ENCODE peak calls at places on chromosome 15, in six cellular contexts. N, I, Z, S, B and C are unnamed samples. For H3K4me1, the result is how much of the 10 kb centered on the place peaks cover.

GRCh38 chr15:80177151-80177550 is 24.4 kb downstream of the FAH start:
- DNase-seq in N (no peak), I (no peak), Z (no peak), S (no peak), B (no peak), C (no peak)

GRCh38 chr15:75455982-75456531 is 4.6 kb upstream of the SIN3A start:
- DNase-seq in N (no peak), I (peak), Z (peak), S (no peak), B (no peak), C (peak)

GRCh38 chr15:86163771-86164170 is 84.1 kb downstream of the AGBL1 start:
- DNase-seq in N (no peak), I (no peak), Z (no peak), S (peak), B (no peak), C (no peak)

GRCh38 chr15:84749111-84749991 is 959 bp downstream of the ZNF592 start:
- DNase-seq in N (peak), I (peak), Z (no peak), S (peak), B (no peak), C (peak)

GRCh38 chr15:89129816-89130134 is 41.5 kb downstream of the ABHD2 start:
- DNase-seq in N (no peak), I (no peak), Z (no peak), S (no peak), B (no peak), C (no peak)

GRCh38 chr15:67480741-67481140 is 40.2 kb upstream of the C15orf61 start:
- DNase-seq in N (no peak), I (no peak), Z (no peak), S (no peak), B (no peak), C (no peak)

GRCh38 chr15:65790692-65791334 is 1.3 kb downstream of the DENND4A start:
- DNase-seq in N (peak), I (no peak), Z (peak), S (no peak), B (no peak), C (no peak)

GRCh38 chr15:45555914-45556608 is 31.1 kb upstream of the BLOC1S6 start:
- DNase-seq in N (no peak), I (no peak), Z (no peak), S (no peak), B (no peak), C (no peak)

GRCh38 chr15:47997712-47998111 is 123.1 kb upstream of the SLC24A5 start:
- DNase-seq in N (no peak), I (no peak), Z (no peak), S (no peak), B (no peak), C (no peak)

GRCh38 chr15:78065284-78065872 is 12.1 kb downstream of the TBC1D2B start:
- DNase-seq in N (no peak), I (peak), Z (no peak), S (peak), B (no peak), C (peak)

GRCh38 chr15:95226835-95227234 is 995.5 kb downstream of the MCTP2 start:
- DNase-seq in N (no peak), I (no peak), Z (no peak), S (no peak), B (no peak), C (no peak)

GRCh38 chr15:49883121-49883520 is 235.9 kb downstream of the ATP8B4 start:
- DNase-seq in N (no peak), I (no peak), Z (no peak), S (no peak), B (no peak), C (no peak)

GRCh38 chr15:55434989-55435825 is 26.9 kb downstream of the PIERCE2 start:
- DNase-seq in N (peak), I (no peak), Z (peak), S (no peak), B (no peak), C (no peak)

GRCh38 chr15:64009798-64010241 is 36.5 kb downstream of the DAPK2 start:
- DNase-seq in N (no peak), I (no peak), Z (no peak), S (no peak), B (no peak), C (no peak)

GRCh38 chr15:25088261-25088790 is 133.5 kb downstream of the SNRPN start:
- DNase-seq in N (no peak), I (no peak), Z (no peak), S (no peak), B (no peak), C (no peak)

GRCh38 chr15:62413786-62414185 is 248.7 kb upstream of the C2CD4B start:
- DNase-seq in N (peak), I (no peak), Z (no peak), S (no peak), B (no peak), C (no peak)

GRCh38 chr15:57667171-57667924 is 39.2 kb upstream of the POLR2M start:
- DNase-seq in N (peak), I (no peak), Z (peak), S (no peak), B (peak), C (no peak)

GRCh38 chr15:62125763-62126162 is 39.3 kb downstream of the C2CD4B start:
- DNase-seq in N (peak), I (no peak), Z (no peak), S (no peak), B (no peak), C (peak)

GRCh38 chr15:87816811-87817210 is 439.7 kb downstream of the NTRK3 start:
- DNase-seq in N (no peak), I (no peak), Z (peak), S (no peak), B (no peak), C (no peak)

GRCh38 chr15:75420698-75421097 is 30.8 kb downstream of the SIN3A start:
- DNase-seq in N (no peak), I (no peak), Z (no peak), S (no peak), B (no peak), C (no peak)

GRCh38 chr15:80940851-80941250 is 48.8 kb downstream of the MESD start:
- DNase-seq in N (no peak), I (no peak), Z (no peak), S (no peak), B (no peak), C (no peak)

GRCh38 chr15:28894631-28895030 is 8.9 kb downstream of the APBA2 start:
- DNase-seq in N (no peak), I (no peak), Z (no peak), S (peak), B (no peak), C (no peak)

DNA sequence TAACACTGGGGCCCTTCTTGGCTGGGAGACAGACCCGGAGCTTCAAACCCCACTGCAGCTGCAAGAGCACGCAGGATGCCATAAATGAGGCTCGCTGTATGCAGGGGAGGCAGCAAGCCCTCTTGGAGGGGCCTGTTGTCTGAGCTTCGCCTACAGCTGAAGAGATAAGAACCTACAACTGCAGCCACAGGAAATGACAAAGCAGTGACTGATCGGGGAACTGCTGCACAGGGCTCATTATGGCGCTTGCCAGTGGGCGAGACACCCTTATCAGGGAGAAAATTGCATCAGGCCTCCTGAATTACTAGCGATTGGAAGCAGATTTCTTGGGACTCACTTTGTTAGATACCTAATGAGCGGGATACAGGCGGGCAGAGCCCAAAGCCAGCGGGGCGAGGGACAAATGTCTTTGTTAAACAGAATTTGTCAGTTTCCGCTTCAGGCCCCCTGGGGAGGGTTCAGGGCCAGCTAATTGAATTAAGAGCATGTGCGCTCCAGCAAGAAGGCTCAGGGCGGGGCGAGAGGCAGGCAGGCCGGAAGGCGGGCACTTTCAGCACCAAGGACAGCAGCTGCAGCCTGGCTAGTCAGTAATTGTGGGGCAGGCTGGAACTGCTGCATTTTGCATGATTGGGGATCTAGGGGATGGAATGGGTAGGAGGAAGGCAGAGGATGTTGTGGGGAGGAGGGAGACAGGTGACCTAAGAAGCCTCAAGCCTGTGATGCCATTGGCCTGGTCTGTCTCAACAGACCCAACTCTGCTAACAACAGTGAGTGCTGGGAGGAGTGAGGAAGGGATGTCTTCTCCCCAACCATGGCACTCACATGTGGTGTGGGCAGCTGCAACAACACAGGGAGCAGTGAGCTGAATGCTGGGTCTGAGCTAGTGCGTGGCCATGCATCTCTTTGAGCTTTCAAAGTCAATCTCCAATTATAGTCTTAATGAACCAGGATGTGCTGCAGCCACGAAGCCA is 55.3 kb downstream of the CCDC33 start:
- DNase-seq in N (peak), I (peak), Z (peak), S (peak), B (peak), C (peak)
- TF ChIP-seq EP300 in N (peak), I (no peak), Z (no peak), S (no peak), B (no peak), C (no peak)

DNA sequence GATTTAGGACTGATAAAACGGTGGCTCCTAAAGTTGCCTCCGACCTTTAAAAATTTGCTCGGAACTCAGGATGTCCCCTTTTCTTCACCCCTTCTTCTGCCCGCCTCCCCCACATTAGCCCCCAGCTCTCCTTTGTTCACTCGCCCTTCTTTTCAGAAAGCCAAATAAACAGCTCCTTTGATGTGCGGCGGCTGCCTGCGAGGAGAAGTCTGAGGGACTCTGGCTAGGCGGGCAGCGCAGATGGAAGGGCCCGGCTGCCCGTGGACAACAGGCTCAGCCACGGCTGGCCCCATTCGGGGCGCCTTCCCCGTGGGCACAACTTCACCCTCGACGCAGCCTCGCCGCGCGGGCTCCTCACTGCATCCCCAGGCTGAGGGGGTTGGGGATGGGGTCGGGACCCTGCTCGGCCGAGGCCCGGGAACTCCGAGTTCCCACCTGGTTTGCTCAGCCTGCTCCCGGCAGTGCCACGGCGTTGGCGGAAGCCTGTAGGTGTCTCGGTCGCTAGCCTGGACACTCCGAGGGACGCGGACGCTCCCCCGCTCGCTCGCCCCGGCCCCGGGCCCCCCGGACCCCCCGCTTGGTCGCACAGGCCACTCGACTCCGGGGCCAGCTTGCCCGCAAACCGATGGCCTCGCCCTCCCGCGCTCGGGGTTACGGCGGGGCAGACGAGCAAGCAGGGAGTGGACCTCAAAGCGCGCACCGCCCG is 897 bp upstream of the TLE3 start:
- DNase-seq in N (peak), I (peak), Z (peak), S (peak), B (no peak), C (peak)
- H3K4me1 ChIP-seq in N (under half), I (half or more), Z (under half), S (under half), B (half or more), C (half or more)

GRCh38 chr15:70088887-70089691 is 8.6 kb downstream of the TLE3 start:
- DNase-seq in N (no peak), I (no peak), Z (no peak), S (no peak), B (peak), C (no peak)

GRCh38 chr15:70088427-70088826 is 9.3 kb downstream of the TLE3 start:
- DNase-seq in N (no peak), I (no peak), Z (no peak), S (no peak), B (no peak), C (no peak)

GRCh38 chr15:70086636-70087035 is 11.1 kb downstream of the TLE3 start:
- DNase-seq in N (no peak), I (no peak), Z (no peak), S (no peak), B (no peak), C (no peak)

GRCh38 chr15:70089692-70089971 is 8.1 kb downstream of the TLE3 start:
- DNase-seq in N (no peak), I (no peak), Z (no peak), S (no peak), B (no peak), C (no peak)

DNA sequence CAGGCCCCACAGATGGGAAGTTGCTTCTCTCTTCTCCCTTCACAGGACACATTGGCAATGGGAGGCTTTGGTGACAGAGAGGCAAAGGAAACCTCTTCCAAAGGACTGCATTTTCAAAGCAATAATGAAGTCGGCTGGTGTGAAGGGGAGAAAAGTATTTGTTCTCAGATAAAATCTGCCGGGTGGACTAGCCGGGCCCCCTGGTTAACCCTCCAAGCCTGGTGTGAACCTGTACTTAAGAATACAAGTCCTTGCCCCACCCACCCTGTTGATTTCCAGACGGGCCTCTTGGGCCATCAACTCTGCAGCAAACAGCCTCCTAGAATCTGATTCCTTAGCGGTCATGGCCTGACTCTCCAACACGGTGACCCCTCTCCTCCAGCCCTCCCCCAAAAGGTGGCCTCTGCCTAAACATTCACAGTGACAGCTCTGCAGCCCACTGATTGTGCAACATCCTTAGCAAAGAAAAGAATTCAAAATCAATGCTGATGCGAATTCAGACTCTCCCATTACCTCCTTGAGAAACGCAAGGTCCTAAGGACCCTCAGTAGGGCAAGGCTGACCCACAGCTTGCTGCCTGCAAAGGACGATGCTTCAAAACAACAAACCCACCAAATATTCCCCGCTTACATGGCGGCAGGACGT is 9.9 kb downstream of the TLE3 start:
- DNase-seq in N (no peak), I (no peak), Z (no peak), S (no peak), B (no peak), C (no peak)
- H3K27ac ChIP-seq in N (no peak), I (no peak), Z (no peak), S (peak), B (no peak), C (peak)

DNA sequence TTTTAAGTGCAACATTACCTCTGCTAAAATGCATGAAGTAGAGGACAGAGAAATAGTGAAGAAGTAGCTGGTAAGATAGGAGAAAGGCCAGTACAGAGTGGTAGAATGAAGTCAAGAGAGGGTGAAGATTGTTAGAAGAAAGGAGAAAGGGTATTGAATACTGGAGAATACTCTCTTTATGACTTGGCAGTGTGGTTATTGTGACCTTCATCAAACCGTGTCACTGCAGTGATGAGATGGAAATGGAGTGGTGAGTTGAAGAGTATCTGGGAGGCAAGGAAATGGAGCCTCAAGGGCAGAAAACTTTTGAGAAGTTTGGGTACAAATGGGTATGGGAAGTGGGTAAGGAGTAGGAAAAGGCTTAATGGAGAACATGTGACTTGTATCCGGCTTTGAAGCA is 24.7 kb downstream of the MINDY2 start:
- DNase-seq in N (no peak), I (no peak), Z (no peak), S (no peak), B (no peak), C (no peak)
- TF ChIP-seq EP300 in N (no peak), I (no peak), Z (no peak), S (no peak), B (no peak), C (no peak)

GRCh38 chr15:41559489-41560177 is 621 bp downstream of the TYRO3 start:
- DNase-seq in N (peak), I (no peak), Z (no peak), S (no peak), B (no peak), C (no peak)

GRCh38 chr15:41562784-41563198 is 3.8 kb downstream of the TYRO3 start:
- DNase-seq in N (no peak), I (no peak), Z (no peak), S (no peak), B (no peak), C (no peak)

GRCh38 chr15:41561777-41562145 is 2.7 kb downstream of the TYRO3 start:
- DNase-seq in N (no peak), I (no peak), Z (no peak), S (peak), B (no peak), C (peak)

GRCh38 chr15:41562258-41562657 is 3.2 kb downstream of the TYRO3 start:
- DNase-seq in N (no peak), I (no peak), Z (no peak), S (no peak), B (no peak), C (no peak)

DNA sequence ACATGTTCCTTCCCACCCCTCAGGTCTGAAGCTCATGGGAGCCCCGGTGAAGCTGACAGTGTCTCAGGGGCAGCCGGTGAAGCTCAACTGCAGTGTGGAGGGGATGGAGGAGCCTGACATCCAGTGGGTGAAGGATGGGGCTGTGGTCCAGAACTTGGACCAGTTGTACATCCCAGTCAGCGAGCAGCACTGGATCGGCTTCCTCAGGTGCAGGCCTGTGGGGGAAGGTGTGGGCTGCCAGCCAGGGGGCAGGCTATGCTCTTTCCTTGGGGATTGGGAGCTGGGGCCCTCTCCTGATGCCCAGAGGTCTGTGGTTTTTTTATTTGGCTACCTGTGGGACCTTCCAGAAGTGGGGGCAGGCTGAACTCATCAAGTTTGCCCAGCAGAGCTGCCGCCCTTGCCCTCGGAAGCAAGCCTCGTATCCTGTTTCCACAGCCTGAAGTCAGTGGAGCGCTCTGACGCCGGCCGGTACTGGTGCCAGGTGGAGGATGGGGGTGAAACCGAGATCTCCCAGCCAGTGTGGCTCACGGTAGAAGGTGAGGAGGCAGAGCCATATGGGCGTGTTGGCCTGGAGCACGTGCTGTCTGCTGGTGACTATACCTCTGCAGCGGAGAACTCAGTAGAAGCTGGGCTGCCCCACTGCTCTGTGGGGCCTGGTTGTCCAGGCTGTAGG is 2.2 kb downstream of the TYRO3 start:
- DNase-seq in N (no peak), I (no peak), Z (no peak), S (no peak), B (no peak), C (no peak)
- H3K4me1 ChIP-seq in N (under half), I (under half), Z (under half), S (under half), B (under half), C (under half)